ENCODE peak calls at places on chromosomes 2 and 18, in six cellular contexts. U is COR-L47, C is AG08395, E is NCI-H774, D is endothelial cell of umbilical vein, Z is OCI-LY7. P is an unnamed sample.

GRCh38 chr2:20169796-20170467 is 55.0 kb downstream of the SDC1 start:
- DNase-seq in U (no peak), E (no peak), Z (no peak), C (no peak), D (no peak), P (no peak)

GRCh38 chr2:28809927-28810326 is 707 bp upstream of the SPDYA start:
- DNase-seq in E (no peak), C (no peak), Z (no peak), D (no peak), U (no peak), P (no peak)

GRCh38 chr2:60961457-60961856 is 56.1 kb upstream of the PEX13 start:
- DNase-seq in D (no peak), C (peak; percentile 37), E (no peak), Z (no peak), U (no peak), P (no peak)

GRCh38 chr2:109663721-109664120 is 49.6 kb downstream of the SOWAHC start:
- DNase-seq in D (no peak), Z (no peak), U (peak; percentile 18), C (peak; percentile 60), E (peak; percentile 38), P (no peak)

GRCh38 chr2:219784178-219784577 is 156.7 kb downstream of the SLC4A3 start:
- DNase-seq in U (no peak), Z (no peak), C (no peak), D (no peak), E (no peak), P (no peak)

GRCh38 chr18:12890500-12890899 is 6.5 kb upstream of the PTPN2 start:
- DNase-seq in D (no peak), Z (no peak), E (no peak), U (no peak), C (no peak), P (no peak)

GRCh38 chr2:3536682-3537632 is 17.6 kb upstream of the ADI1 start:
- DNase-seq in U (no peak), E (no peak), C (peak; percentile 60), Z (peak; percentile 83), D (peak; percentile 51), P (no peak)

GRCh38 chr2:10097352-10098148 is 17.3 kb upstream of the CYS1 start:
- DNase-seq in U (peak; percentile 60), E (peak; percentile 58), C (peak; percentile 92), Z (peak; percentile 59), D (peak; percentile 54), P (peak; percentile 64)

GRCh38 chr2:43221660-43222471 is 4.5 kb downstream of the ZFP36L2 start:
- DNase-seq in D (peak; percentile 93), Z (peak; percentile 72), E (no peak), U (peak; percentile 14), C (peak; percentile 85), P (no peak)

GRCh38 chr18:58953627-58954026 is 89.0 kb downstream of the ZNF532 start:
- DNase-seq in E (peak; percentile 43), C (no peak), D (peak; percentile 69), U (peak; percentile 45), Z (no peak), P (no peak)

GRCh38 chr18:12776821-12777471 is 74.1 kb downstream of the PSMG2 start:
- DNase-seq in E (no peak), U (no peak), Z (no peak), C (no peak), D (no peak), P (no peak)

GRCh38 chr2:71465356-71465755 is 12.0 kb downstream of the DYSF start:
- DNase-seq in U (no peak), Z (no peak), D (no peak), E (no peak), C (no peak), P (no peak)

GRCh38 chr2:42378415-42378814 is 17.4 kb upstream of the COX7A2L start:
- DNase-seq in C (no peak), Z (no peak), D (no peak), E (no peak), U (no peak), P (no peak)

GRCh38 chr2:2850218-2850850 is 519.3 kb upstream of the MYT1L start:
- DNase-seq in Z (no peak), C (no peak), D (no peak), U (no peak), E (no peak), P (no peak)

GRCh38 chr18:64436111-64436510 is 287.2 kb upstream of the LINC00305 start:
- DNase-seq in E (no peak), C (no peak), D (no peak), U (no peak), Z (no peak), P (no peak)

GRCh38 chr2:17303496-17303895 is 214.7 kb downstream of the RAD51AP2 start:
- DNase-seq in Z (no peak), D (no peak), C (no peak), E (no peak), U (no peak), P (no peak)

GRCh38 chr2:9770308-9771100 is 72.8 kb upstream of the TAF1B start:
- DNase-seq in Z (peak; percentile 51), E (peak; percentile 16), D (peak; percentile 51), U (peak; percentile 30), C (peak; percentile 77), P (peak; percentile 27)

GRCh38 chr18:73124165-73124564 is 256.4 kb upstream of the NETO1 start:
- DNase-seq in Z (no peak), E (no peak), U (no peak), C (no peak), D (no peak), P (no peak)

GRCh38 chr2:217279571-217279970 is 419.7 kb upstream of the TNP1 start:
- DNase-seq in E (no peak), C (peak; percentile 84), U (no peak), Z (no peak), D (peak; percentile 49), P (no peak)

GRCh38 chr2:84901593-84902120 is 3.8 kb upstream of the TMSB10 start:
- DNase-seq in D (no peak), C (peak; percentile 82), U (no peak), E (no peak), Z (no peak), P (no peak)

GRCh38 chr18:31487251-31488015 is 10.5 kb upstream of the DSG2 start:
- DNase-seq in U (no peak), D (no peak), C (peak; percentile 5), Z (no peak), E (no peak), P (no peak)

GRCh38 chr2:8324164-8324848 is 357.6 kb upstream of the ID2 start:
- DNase-seq in U (no peak), Z (no peak), D (no peak), C (no peak), E (no peak), P (no peak)

GRCh38 chr2:74233648-74234047 is 35.2 kb downstream of the MTHFD2 start:
- DNase-seq in D (no peak), E (no peak), U (peak; percentile 46), Z (no peak), C (no peak), P (no peak)

GRCh38 chr2:233079953-233080835 is 20.1 kb downstream of the INPP5D start:
- DNase-seq in U (no peak), D (no peak), E (no peak), Z (no peak), C (no peak), P (no peak)

GRCh38 chr2:9655441-9656269 is 24.9 kb upstream of the YWHAQ start:
- DNase-seq in Z (no peak), E (no peak), C (peak; percentile 72), U (no peak), D (peak; percentile 71), P (no peak)

GRCh38 chr2:26243643-26244478 is 571 bp downstream of the HADHA start:
- DNase-seq in D (peak; percentile 67), C (no peak), U (no peak), Z (peak; percentile 59), E (no peak), P (no peak)

GRCh38 chr18:75548353-75548752 is 120.8 kb upstream of the SMIM21 start:
- DNase-seq in D (no peak), C (no peak), U (peak; percentile 68), Z (no peak), E (peak; percentile 21), P (no peak)

GRCh38 chr2:47520825-47521665 is 118.1 kb downstream of the MSH2 start:
- DNase-seq in D (peak; percentile 57), U (peak; percentile 92), C (peak; percentile 48), Z (peak; percentile 97), E (peak; percentile 60), P (peak; percentile 68)

GRCh38 chr2:207239222-207239674 is 73.5 kb upstream of the KLF7 start:
- DNase-seq in U (no peak), E (no peak), C (peak; percentile 96), D (peak; percentile 53), Z (no peak), P (no peak)

GRCh38 chr2:208359632-208359986 is 47.0 kb upstream of the PTH2R start:
- DNase-seq in C (no peak), U (no peak), Z (no peak), D (no peak), E (no peak), P (no peak)

GRCh38 chr2:111054791-111055627 is 65.7 kb upstream of the BCL2L11 start:
- DNase-seq in D (no peak), U (no peak), Z (peak; percentile 40), E (no peak), C (no peak), P (no peak)